ENCODE peak calls at places on chromosome 21, in ten cellular contexts. One of them, this sample, is unnamed.
A peak's percentile ranks its signal among the peaks of the same experiment; 100 is the strongest.

GRCh38 chr21:43372663-43373386 is 54.1 kb downstream of the SIK1 start:
- DNase-seq in CD8-positive, alpha-beta T cell: no peak
- DNase-seq in lower lobe of right lung: peak; percentile 87
- DNase-seq in uterus: no peak
- DNase-seq in right lobe of liver: no peak
- DNase-seq in breast epithelium: no peak
- DNase-seq in GM12878: no peak
- DNase-seq in tibial nerve: no peak
- DNase-seq in left ventricle myocardium inferior: no peak
- DNase-seq in body of pancreas: no peak
- DNase-seq in this sample: no peak

GRCh38 chr21:30415993-30416392 is 9.7 kb downstream of the KRTAP13-3 start:
- DNase-seq in tibial nerve: no peak
- DNase-seq in uterus: no peak
- DNase-seq in GM12878: no peak
- DNase-seq in lower lobe of right lung: no peak
- DNase-seq in breast epithelium: no peak
- DNase-seq in left ventricle myocardium inferior: no peak
- DNase-seq in CD8-positive, alpha-beta T cell: no peak
- DNase-seq in body of pancreas: no peak
- DNase-seq in right lobe of liver: no peak
- DNase-seq in this sample: no peak

GRCh38 chr21:37642493-37642892 is 273.8 kb downstream of the KCNJ6 start:
- DNase-seq in right lobe of liver: no peak
- DNase-seq in CD8-positive, alpha-beta T cell: peak; percentile 41
- DNase-seq in body of pancreas: peak; percentile 26
- DNase-seq in tibial nerve: no peak
- DNase-seq in uterus: no peak
- DNase-seq in GM12878: no peak
- DNase-seq in left ventricle myocardium inferior: no peak
- DNase-seq in breast epithelium: no peak
- DNase-seq in lower lobe of right lung: no peak
- DNase-seq in this sample: no peak

GRCh38 chr21:14725219-14725618 is 179.1 kb upstream of the SAMSN1 start:
- DNase-seq in right lobe of liver: no peak
- DNase-seq in CD8-positive, alpha-beta T cell: no peak
- DNase-seq in GM12878: no peak
- DNase-seq in body of pancreas: no peak
- DNase-seq in left ventricle myocardium inferior: no peak
- DNase-seq in breast epithelium: no peak
- DNase-seq in lower lobe of right lung: no peak
- DNase-seq in tibial nerve: no peak
- DNase-seq in uterus: no peak
- DNase-seq in this sample: no peak

GRCh38 chr21:37452222-37452621 is 85.6 kb downstream of the DYRK1A start:
- DNase-seq in GM12878: no peak
- DNase-seq in breast epithelium: no peak
- DNase-seq in CD8-positive, alpha-beta T cell: no peak
- DNase-seq in body of pancreas: no peak
- DNase-seq in tibial nerve: no peak
- DNase-seq in uterus: no peak
- DNase-seq in right lobe of liver: no peak
- DNase-seq in lower lobe of right lung: no peak
- DNase-seq in left ventricle myocardium inferior: peak; percentile 31
- DNase-seq in this sample: no peak

GRCh38 chr21:18468775-18469174 is 65.2 kb upstream of the TMPRSS15 start:
- DNase-seq in left ventricle myocardium inferior: no peak
- DNase-seq in tibial nerve: no peak
- DNase-seq in CD8-positive, alpha-beta T cell: no peak
- DNase-seq in body of pancreas: no peak
- DNase-seq in GM12878: no peak
- DNase-seq in uterus: no peak
- DNase-seq in breast epithelium: no peak
- DNase-seq in right lobe of liver: no peak
- DNase-seq in lower lobe of right lung: no peak
- DNase-seq in this sample: no peak

GRCh38 chr21:20661745-20662470 is 336.3 kb upstream of the NCAM2 start:
- DNase-seq in breast epithelium: no peak
- DNase-seq in GM12878: no peak
- DNase-seq in tibial nerve: no peak
- DNase-seq in CD8-positive, alpha-beta T cell: no peak
- DNase-seq in body of pancreas: no peak
- DNase-seq in right lobe of liver: no peak
- DNase-seq in uterus: no peak
- DNase-seq in lower lobe of right lung: no peak
- DNase-seq in left ventricle myocardium inferior: no peak
- DNase-seq in this sample: no peak

GRCh38 chr21:29334717-29335428 is 36.2 kb downstream of the BACH1 start:
- DNase-seq in uterus: no peak
- DNase-seq in breast epithelium: no peak
- DNase-seq in body of pancreas: no peak
- DNase-seq in tibial nerve: no peak
- DNase-seq in GM12878: no peak
- DNase-seq in CD8-positive, alpha-beta T cell: no peak
- DNase-seq in left ventricle myocardium inferior: no peak
- DNase-seq in lower lobe of right lung: no peak
- DNase-seq in right lobe of liver: no peak
- DNase-seq in this sample: no peak

GRCh38 chr21:17796503-17796902 is 22.7 kb downstream of the C21orf91 start:
- DNase-seq in right lobe of liver: no peak
- DNase-seq in left ventricle myocardium inferior: no peak
- DNase-seq in GM12878: no peak
- DNase-seq in CD8-positive, alpha-beta T cell: no peak
- DNase-seq in breast epithelium: no peak
- DNase-seq in uterus: no peak
- DNase-seq in tibial nerve: no peak
- DNase-seq in lower lobe of right lung: no peak
- DNase-seq in body of pancreas: no peak
- DNase-seq in this sample: no peak

GRCh38 chr21:38914531-38915385 is 109.0 kb downstream of the ETS2 start:
- DNase-seq in lower lobe of right lung: no peak
- DNase-seq in breast epithelium: no peak
- DNase-seq in left ventricle myocardium inferior: no peak
- DNase-seq in right lobe of liver: peak; percentile 87
- DNase-seq in body of pancreas: no peak
- DNase-seq in uterus: peak; percentile 38
- DNase-seq in GM12878: no peak
- DNase-seq in CD8-positive, alpha-beta T cell: no peak
- DNase-seq in tibial nerve: no peak
- DNase-seq in this sample: no peak

GRCh38 chr21:30072496-30072895 is 94.1 kb downstream of the CLDN17 start:
- DNase-seq in lower lobe of right lung: no peak
- DNase-seq in left ventricle myocardium inferior: no peak
- DNase-seq in tibial nerve: no peak
- DNase-seq in breast epithelium: no peak
- DNase-seq in body of pancreas: peak; percentile 19
- DNase-seq in GM12878: no peak
- DNase-seq in CD8-positive, alpha-beta T cell: no peak
- DNase-seq in uterus: no peak
- DNase-seq in right lobe of liver: no peak
- DNase-seq in this sample: no peak

GRCh38 chr21:43787180-43787533 is 2.2 kb upstream of the RRP1 start:
- DNase-seq in GM12878: no peak
- DNase-seq in left ventricle myocardium inferior: no peak
- DNase-seq in body of pancreas: no peak
- DNase-seq in right lobe of liver: no peak
- DNase-seq in lower lobe of right lung: no peak
- DNase-seq in tibial nerve: no peak
- DNase-seq in CD8-positive, alpha-beta T cell: no peak
- DNase-seq in breast epithelium: no peak
- DNase-seq in uterus: no peak
- DNase-seq in this sample: no peak

GRCh38 chr21:39568380-39568779 is 44.4 kb upstream of the B3GALT5 start:
- DNase-seq in lower lobe of right lung: no peak
- DNase-seq in tibial nerve: no peak
- DNase-seq in uterus: no peak
- DNase-seq in CD8-positive, alpha-beta T cell: no peak
- DNase-seq in body of pancreas: no peak
- DNase-seq in GM12878: no peak
- DNase-seq in breast epithelium: no peak
- DNase-seq in right lobe of liver: no peak
- DNase-seq in left ventricle myocardium inferior: no peak
- DNase-seq in this sample: no peak

GRCh38 chr21:29318354-29318753 is 19.6 kb downstream of the BACH1 start:
- DNase-seq in GM12878: no peak
- DNase-seq in left ventricle myocardium inferior: no peak
- DNase-seq in lower lobe of right lung: no peak
- DNase-seq in right lobe of liver: no peak
- DNase-seq in body of pancreas: peak; percentile 44
- DNase-seq in uterus: no peak
- DNase-seq in breast epithelium: no peak
- DNase-seq in tibial nerve: no peak
- DNase-seq in CD8-positive, alpha-beta T cell: no peak
- DNase-seq in this sample: no peak

DNA sequence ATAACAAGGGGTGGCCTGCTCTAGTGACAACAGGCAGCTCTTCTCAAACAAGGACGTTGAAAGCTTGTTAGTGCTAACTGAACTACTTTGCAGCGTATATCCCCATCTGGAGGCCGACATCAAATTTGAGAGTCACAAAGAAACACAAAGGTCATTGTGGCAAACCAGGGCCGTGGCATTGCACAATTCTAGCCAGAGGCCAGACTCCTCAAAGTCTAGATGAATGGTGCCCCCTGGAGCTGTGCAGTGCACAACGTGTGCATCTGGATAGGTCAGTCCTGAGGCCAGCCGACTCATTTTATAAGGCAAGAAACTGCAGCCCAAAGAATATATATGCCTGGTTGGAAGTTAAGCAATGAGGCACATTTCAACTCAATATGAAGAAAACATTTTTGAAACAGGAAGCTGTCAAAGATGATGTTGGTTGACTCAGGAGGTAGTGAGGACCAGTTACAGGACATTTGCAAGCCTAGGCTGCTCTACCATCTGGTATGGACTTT is 459.3 kb upstream of the RUNX1 start:
- DNase-seq in GM12878: no peak
- DNase-seq in uterus: no peak
- DNase-seq in tibial nerve: peak; percentile 67
- DNase-seq in left ventricle myocardium inferior: peak; percentile 60
- DNase-seq in CD8-positive, alpha-beta T cell: no peak
- DNase-seq in body of pancreas: peak; percentile 20
- DNase-seq in right lobe of liver: peak; percentile 62
- DNase-seq in lower lobe of right lung: peak; percentile 84
- DNase-seq in breast epithelium: no peak
- DNase-seq in this sample: no peak
- TF ChIP-seq CTCF in GM12878: no peak
- TF ChIP-seq CTCF in uterus: no peak
- TF ChIP-seq CTCF in tibial nerve: no peak
- TF ChIP-seq CTCF in left ventricle myocardium inferior: peak; percentile 37
- TF ChIP-seq CTCF in CD8-positive, alpha-beta T cell: no peak
- TF ChIP-seq CTCF in body of pancreas: no peak
- TF ChIP-seq CTCF in right lobe of liver: no peak
- TF ChIP-seq CTCF in lower lobe of right lung: peak; percentile 40
- TF ChIP-seq CTCF in breast epithelium: no peak
- TF ChIP-seq CTCF in this sample: no peak

GRCh38 chr21:42118121-42118795 is 47.1 kb downstream of the UMODL1 start:
- DNase-seq in left ventricle myocardium inferior: no peak
- DNase-seq in GM12878: no peak
- DNase-seq in uterus: no peak
- DNase-seq in body of pancreas: no peak
- DNase-seq in breast epithelium: no peak
- DNase-seq in CD8-positive, alpha-beta T cell: no peak
- DNase-seq in tibial nerve: no peak
- DNase-seq in lower lobe of right lung: no peak
- DNase-seq in right lobe of liver: peak; percentile 28
- DNase-seq in this sample: no peak
- H3K4me3 ChIP-seq in left ventricle myocardium inferior: no peak overlapping the region
- H3K4me3 ChIP-seq in GM12878: no peak overlapping the region
- H3K4me3 ChIP-seq in uterus: no peak overlapping the region
- H3K4me3 ChIP-seq in body of pancreas: no peak overlapping the region
- H3K4me3 ChIP-seq in breast epithelium: no peak overlapping the region
- H3K4me3 ChIP-seq in CD8-positive, alpha-beta T cell: no peak overlapping the region
- H3K4me3 ChIP-seq in tibial nerve: no peak overlapping the region
- H3K4me3 ChIP-seq in lower lobe of right lung: no peak overlapping the region
- H3K4me3 ChIP-seq in right lobe of liver: no peak overlapping the region
- H3K4me3 ChIP-seq in this sample: no peak overlapping the region

DNA sequence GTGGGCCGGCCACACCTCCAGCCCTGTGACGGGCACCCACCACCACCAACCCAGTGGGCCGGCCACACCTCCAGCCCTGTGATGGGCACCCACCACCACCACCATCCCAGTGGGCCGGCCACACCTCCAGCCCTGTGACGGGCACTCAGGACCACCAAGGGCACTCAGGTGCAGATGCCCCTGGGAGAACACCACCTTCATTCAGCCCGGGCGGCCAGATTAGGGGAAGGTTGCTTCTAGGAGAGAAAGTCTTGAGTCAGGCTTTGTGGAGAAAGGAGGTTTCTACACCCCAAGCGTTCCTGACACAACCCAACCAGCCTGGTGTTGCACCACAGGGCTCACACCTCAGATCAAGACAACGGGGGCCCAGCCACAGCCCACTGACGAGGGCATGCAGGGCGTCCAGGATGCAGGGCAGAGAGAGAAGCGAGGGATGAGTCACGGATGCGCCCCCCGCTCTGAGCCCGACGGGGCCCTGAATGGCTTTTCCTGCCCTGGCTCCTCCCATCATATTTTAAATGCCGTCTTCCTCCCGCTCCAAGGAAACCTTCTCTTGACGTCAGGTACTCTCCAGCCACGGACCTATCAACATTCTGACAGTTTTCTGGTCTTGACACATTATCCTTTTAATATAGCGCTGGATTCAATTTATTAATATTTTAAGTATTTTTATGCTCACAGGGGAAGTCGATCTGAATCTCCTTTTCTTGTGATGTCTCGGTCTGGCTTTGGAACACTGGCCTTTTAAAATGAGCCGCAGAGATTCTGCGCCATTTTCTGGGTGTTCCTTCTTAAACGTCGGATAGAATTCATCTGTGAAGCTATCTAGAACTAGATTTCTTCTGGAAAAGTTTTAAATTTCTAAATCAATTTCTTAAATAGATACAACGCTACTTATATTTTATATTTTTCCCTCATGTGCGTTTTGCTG is 631 bp upstream of the SPATC1L start:
- DNase-seq in CD8-positive, alpha-beta T cell: peak; percentile 94
- DNase-seq in left ventricle myocardium inferior: peak; percentile 88
- DNase-seq in breast epithelium: peak; percentile 86
- DNase-seq in right lobe of liver: peak; percentile 72
- DNase-seq in uterus: peak; percentile 77
- DNase-seq in body of pancreas: peak; percentile 81
- DNase-seq in tibial nerve: peak; percentile 32
- DNase-seq in GM12878: peak; percentile 63
- DNase-seq in lower lobe of right lung: peak; percentile 92
- DNase-seq in this sample: peak; percentile 85
- H3K27ac ChIP-seq in CD8-positive, alpha-beta T cell: peak overlapping the region; percentile 67
- H3K27ac ChIP-seq in left ventricle myocardium inferior: peak overlapping the region; percentile 94
- H3K27ac ChIP-seq in breast epithelium: peak overlapping the region; percentile 83
- H3K27ac ChIP-seq in right lobe of liver: no peak overlapping the region
- H3K27ac ChIP-seq in uterus: peak overlapping the region; percentile 78
- H3K27ac ChIP-seq in body of pancreas: peak overlapping the region; percentile 78
- H3K27ac ChIP-seq in tibial nerve: peak overlapping the region; percentile 13
- H3K27ac ChIP-seq in GM12878: peak overlapping the region; percentile 10
- H3K27ac ChIP-seq in lower lobe of right lung: peak overlapping the region; percentile 83
- H3K27ac ChIP-seq in this sample: peak overlapping the region; percentile 83

DNA sequence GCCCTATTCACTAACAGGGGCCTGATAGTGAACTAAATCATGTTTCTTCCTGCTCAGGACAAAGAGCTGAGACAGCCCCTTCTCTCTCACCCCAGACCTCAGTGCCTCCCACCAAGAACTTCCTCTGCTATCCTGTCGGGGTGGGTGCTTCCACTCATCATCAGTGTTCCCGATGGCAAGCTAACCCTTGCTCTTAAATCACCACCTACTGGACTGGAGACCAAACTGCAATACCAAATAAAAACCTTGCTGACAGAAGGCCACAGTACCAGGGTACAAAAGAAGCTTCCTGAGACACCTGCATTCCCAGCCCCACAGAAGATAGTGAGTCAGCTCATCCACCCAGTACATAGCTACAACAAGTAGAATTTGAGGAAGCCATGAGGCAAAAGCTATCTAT is 799.5 kb downstream of the LTN1 start:
- DNase-seq in GM12878: no peak
- DNase-seq in lower lobe of right lung: no peak
- DNase-seq in uterus: no peak
- DNase-seq in left ventricle myocardium inferior: no peak
- DNase-seq in tibial nerve: no peak
- DNase-seq in CD8-positive, alpha-beta T cell: no peak
- DNase-seq in right lobe of liver: no peak
- DNase-seq in breast epithelium: no peak
- DNase-seq in body of pancreas: no peak
- DNase-seq in this sample: no peak
- TF ChIP-seq CTCF in GM12878: no peak
- TF ChIP-seq CTCF in lower lobe of right lung: no peak
- TF ChIP-seq CTCF in uterus: no peak
- TF ChIP-seq CTCF in left ventricle myocardium inferior: no peak
- TF ChIP-seq CTCF in tibial nerve: no peak
- TF ChIP-seq CTCF in CD8-positive, alpha-beta T cell: no peak
- TF ChIP-seq CTCF in right lobe of liver: no peak
- TF ChIP-seq CTCF in breast epithelium: no peak
- TF ChIP-seq CTCF in body of pancreas: no peak
- TF ChIP-seq CTCF in this sample: no peak